ENCODE peak calls at places on chromosomes 3 and 15, in four cellular contexts. One of them, this sample, is unnamed.

GRCh38 chr3:130658666-130659065 is 88.0 kb downstream of the PIK3R4 start:
- DNase-seq in K562: no peak
- DNase-seq in GM12878: no peak
- DNase-seq in H1: no peak
- DNase-seq in this sample: no peak

GRCh38 chr3:185631508-185632206 is 45.6 kb downstream of the SENP2 start:
- DNase-seq in K562: no peak
- DNase-seq in GM12878: no peak
- DNase-seq in H1: no peak
- DNase-seq in this sample: no peak

GRCh38 chr15:65184305-65184943 is 718 bp downstream of the CLPX start:
- DNase-seq in K562: peak; percentile 59
- DNase-seq in GM12878: no peak
- DNase-seq in H1: peak; percentile 79
- DNase-seq in this sample: peak; percentile 64

GRCh38 chr15:40795019-40795418 is 11.9 kb upstream of the ZFYVE19 start:
- DNase-seq in K562: no peak
- DNase-seq in GM12878: no peak
- DNase-seq in H1: no peak
- DNase-seq in this sample: no peak

GRCh38 chr3:186825294-186825821 is 17.2 kb upstream of the ADIPOQ start:
- DNase-seq in K562: peak; percentile 51
- DNase-seq in GM12878: no peak
- DNase-seq in H1: peak; percentile 70
- DNase-seq in this sample: no peak

GRCh38 chr3:149703474-149703873 is 45.6 kb upstream of the WWTR1 start:
- DNase-seq in K562: no peak
- DNase-seq in GM12878: no peak
- DNase-seq in H1: no peak
- DNase-seq in this sample: no peak

GRCh38 chr15:68431037-68431791 is 749 bp downstream of the ITGA11 start:
- DNase-seq in K562: no peak
- DNase-seq in GM12878: no peak
- DNase-seq in H1: peak; percentile 70
- DNase-seq in this sample: no peak

GRCh38 chr15:60751985-60752952 is 273.3 kb upstream of the ICE2 start:
- DNase-seq in K562: no peak
- DNase-seq in GM12878: no peak
- DNase-seq in H1: no peak
- DNase-seq in this sample: peak; percentile 96

GRCh38 chr15:92082217-92082843 is 228.8 kb downstream of the SLCO3A1 start:
- DNase-seq in K562: peak; percentile 54
- DNase-seq in GM12878: no peak
- DNase-seq in H1: peak; percentile 88
- DNase-seq in this sample: peak; percentile 21

GRCh38 chr3:106795553-106795952 is 581.7 kb upstream of the CCDC54 start:
- DNase-seq in K562: no peak
- DNase-seq in GM12878: no peak
- DNase-seq in H1: no peak
- DNase-seq in this sample: no peak

GRCh38 chr3:48130321-48130881 is 57.8 kb downstream of the CDC25A start:
- DNase-seq in K562: peak; percentile 32
- DNase-seq in GM12878: no peak
- DNase-seq in H1: no peak
- DNase-seq in this sample: no peak

GRCh38 chr3:132283440-132283839 is 33.8 kb upstream of the ACP3 start:
- DNase-seq in K562: no peak
- DNase-seq in GM12878: no peak
- DNase-seq in H1: no peak
- DNase-seq in this sample: no peak

GRCh38 chr15:41936649-41937567 is 35.4 kb downstream of the EHD4 start:
- DNase-seq in K562: no peak
- DNase-seq in GM12878: no peak
- DNase-seq in H1: no peak
- DNase-seq in this sample: no peak

GRCh38 chr3:15341030-15341726 is 8.8 kb upstream of the SH3BP5 start:
- DNase-seq in K562: no peak
- DNase-seq in GM12878: no peak
- DNase-seq in H1: no peak
- DNase-seq in this sample: no peak

GRCh38 chr15:89143503-89144162 is 55.4 kb downstream of the ABHD2 start:
- DNase-seq in K562: no peak
- DNase-seq in GM12878: peak; percentile 21
- DNase-seq in H1: no peak
- DNase-seq in this sample: no peak
- TF ChIP-seq GABPA in K562: no peak
- TF ChIP-seq GABPA in GM12878: no peak
- TF ChIP-seq GABPA in H1: no peak
- TF ChIP-seq GABPA in this sample: no peak

DNA sequence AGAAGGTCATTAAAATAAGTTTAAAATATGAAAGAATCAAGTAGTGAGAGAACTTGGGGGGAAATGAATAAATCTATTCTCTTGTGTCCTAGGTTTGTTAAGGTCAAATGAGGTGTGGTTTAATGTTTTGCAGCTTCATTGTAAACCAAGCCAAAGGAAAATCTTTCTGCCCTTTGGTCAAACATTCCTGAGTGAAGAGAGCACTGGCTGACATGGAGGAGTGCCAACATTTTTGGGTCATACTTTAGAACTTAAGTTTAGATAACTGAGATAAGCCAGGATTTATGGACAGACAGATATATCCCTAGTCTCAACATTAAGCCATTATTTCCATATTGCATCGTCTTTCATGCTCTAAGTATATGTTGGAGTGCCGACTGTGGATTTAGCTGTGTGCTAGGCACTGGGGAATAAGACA is 66.4 kb downstream of the PTPRG start:
- DNase-seq in K562: no peak
- DNase-seq in GM12878: no peak
- DNase-seq in H1: no peak
- DNase-seq in this sample: peak; percentile 95
- TF ChIP-seq CBX5 in K562: no peak
- TF ChIP-seq CBX5 in GM12878: no peak
- TF ChIP-seq CBX5 in H1: no peak
- TF ChIP-seq CBX5 in this sample: no peak

DNA sequence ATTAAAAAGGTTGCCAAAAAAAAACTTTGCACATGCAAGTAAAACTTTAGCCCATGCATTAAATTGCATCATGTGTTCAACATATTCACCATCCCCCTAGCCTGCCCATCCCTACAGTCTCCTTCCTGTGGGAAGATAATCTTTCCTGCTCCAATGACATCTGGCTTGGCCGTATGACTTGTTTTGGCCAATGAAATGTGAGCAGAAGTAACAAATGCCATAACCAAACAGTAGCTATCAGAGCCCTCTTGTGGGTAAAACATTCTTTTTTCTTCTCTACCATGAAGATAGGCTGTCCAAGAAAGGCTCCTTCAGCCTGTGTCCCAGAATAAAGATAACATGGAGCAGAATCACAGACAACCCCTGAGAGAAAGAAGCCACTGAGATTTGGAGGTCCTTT is 15.2 kb downstream of the ERC2 start:
- DNase-seq in K562: no peak
- DNase-seq in GM12878: no peak
- DNase-seq in H1: no peak
- DNase-seq in this sample: no peak
- TF ChIP-seq GABPA in K562: no peak
- TF ChIP-seq GABPA in GM12878: no peak
- TF ChIP-seq GABPA in H1: no peak
- TF ChIP-seq GABPA in this sample: no peak

GRCh38 chr3:197083486-197083885 is 53.9 kb upstream of the MELTF start:
- DNase-seq in K562: no peak
- DNase-seq in GM12878: no peak
- DNase-seq in H1: no peak
- DNase-seq in this sample: no peak
- TF ChIP-seq CBX5 in K562: no peak
- TF ChIP-seq CBX5 in GM12878: no peak
- TF ChIP-seq CBX5 in H1: no peak
- TF ChIP-seq CBX5 in this sample: no peak

GRCh38 chr15:59028387-59028955 is 41.0 kb downstream of the RNF111 start:
- DNase-seq in K562: no peak
- DNase-seq in GM12878: no peak
- DNase-seq in H1: no peak
- DNase-seq in this sample: no peak
- TF ChIP-seq GABPA in K562: no peak
- TF ChIP-seq GABPA in GM12878: no peak
- TF ChIP-seq GABPA in H1: no peak
- TF ChIP-seq GABPA in this sample: no peak

GRCh38 chr3:156605686-156606605 is 51.0 kb upstream of the SSR3 start:
- DNase-seq in K562: peak; percentile 70
- DNase-seq in GM12878: no peak
- DNase-seq in H1: peak; percentile 63
- DNase-seq in this sample: no peak
- TF ChIP-seq CBX5 in K562: no peak
- TF ChIP-seq CBX5 in GM12878: no peak
- TF ChIP-seq CBX5 in H1: no peak
- TF ChIP-seq CBX5 in this sample: no peak

DNA sequence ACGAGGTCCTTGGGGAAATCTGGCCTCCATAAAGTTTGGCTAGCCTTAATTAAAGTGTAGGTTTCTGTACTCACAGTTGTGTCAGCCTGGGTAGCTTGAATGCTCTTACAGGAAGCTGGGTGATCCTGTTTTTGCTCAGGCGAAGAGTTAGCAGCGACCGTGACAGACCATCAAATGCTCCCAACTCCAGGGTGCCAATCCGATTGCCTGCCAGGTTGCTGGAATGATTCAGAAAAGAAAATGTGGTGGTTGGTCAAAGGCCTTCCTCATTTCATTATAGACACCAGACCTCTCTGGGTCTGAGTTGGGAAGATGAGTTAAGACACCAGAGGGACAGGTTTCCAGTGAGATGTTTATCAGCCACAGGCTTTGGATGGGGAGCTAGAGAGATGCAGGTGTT is 86.0 kb downstream of the LRIG1 start:
- DNase-seq in K562: no peak
- DNase-seq in GM12878: no peak
- DNase-seq in H1: no peak
- DNase-seq in this sample: no peak
- TF ChIP-seq GABPA in K562: no peak
- TF ChIP-seq GABPA in GM12878: no peak
- TF ChIP-seq GABPA in H1: no peak
- TF ChIP-seq GABPA in this sample: no peak

This sample was measured in HepG2.